ENCODE peak calls at places on chromosomes 13 and 19, in four cellular contexts. J is anterior cingulate cortex, N is MM.1S, Y is glomerular endothelial cell. K is an unnamed sample.

GRCh38 chr19:16628984-16629691 is 1.1 kb upstream of the MED26 start:
- DNase-seq in Y (no peak), N (peak), J (no peak), K (peak)

GRCh38 chr19:32677657-32678056 is 2.0 kb downstream of the RGS9BP start:
- DNase-seq in Y (no peak), J (no peak), N (no peak), K (no peak)

GRCh38 chr13:112990783-112991182 is 21.8 kb downstream of the MCF2L start:
- DNase-seq in J (no peak), Y (no peak), N (peak), K (no peak)

GRCh38 chr13:59924256-59924655 is 239.5 kb downstream of the DIAPH3 start:
- DNase-seq in N (no peak), J (no peak), Y (no peak), K (no peak)

GRCh38 chr13:96822900-96823299 is 171.4 kb downstream of the OXGR1 start:
- DNase-seq in J (no peak), Y (no peak), N (peak), K (no peak)

GRCh38 chr13:22960827-22961226 is 220.0 kb upstream of the SGCG start:
- DNase-seq in Y (no peak), J (no peak), N (no peak), K (no peak)

GRCh38 chr13:37616131-37616530 is 17.6 kb upstream of the POSTN start:
- DNase-seq in Y (no peak), J (no peak), N (no peak), K (peak)

GRCh38 chr13:104976964-104977363 is 1558.5 kb downstream of the EFNB2 start:
- DNase-seq in N (no peak), Y (no peak), J (no peak), K (no peak)

GRCh38 chr13:23741879-23742510 is 147.2 kb downstream of the MIPEP start:
- DNase-seq in N (no peak), Y (no peak), J (no peak), K (no peak)

GRCh38 chr19:19643158-19644053 is at the start of gene GMIP:
- DNase-seq in Y (no peak), N (peak), J (peak), K (peak)

GRCh38 chr13:75896271-75896670 is 260.1 kb downstream of the LMO7 start:
- DNase-seq in Y (no peak), N (no peak), J (no peak), K (peak)

GRCh38 chr19:55489711-55490477 is 1.7 kb downstream of the SSC5D start:
- DNase-seq in N (no peak), J (no peak), Y (no peak), K (no peak)

GRCh38 chr13:26529441-26529840 is 28.0 kb upstream of the WASF3 start:
- DNase-seq in J (no peak), Y (peak), N (peak), K (peak)

GRCh38 chr13:95235199-95235726 is 66.0 kb downstream of the ABCC4 start:
- DNase-seq in N (no peak), J (no peak), Y (no peak), K (no peak)

K was measured in astrocyte of the spinal cord.